ENCODE peak calls at places on chromosomes 6 and 20, in eight cellular contexts. Y, I, V, N, P, G, A and O are unnamed samples.
A peak's percentile ranks its signal among the peaks of the same experiment; 100 is the strongest.

GRCh38 chr6:37503486-37503980 is 3.8 kb upstream of the CCDC167 start:
- DNase-seq in G (no peak), P (no peak), N (no peak), A (no peak), Y (no peak), I (no peak), V (no peak), O (no peak)

GRCh38 chr6:17200395-17200794 is 80.8 kb upstream of the RBM24 start:
- DNase-seq in N (no peak), Y (no peak), V (no peak), I (no peak), P (no peak), A (no peak), G (no peak), O (no peak)

GRCh38 chr20:1320016-1320415 is 8.9 kb downstream of the SDCBP2 start:
- DNase-seq in A (no peak), Y (no peak), P (no peak), V (no peak), N (no peak), I (no peak), G (no peak), O (no peak)

GRCh38 chr6:164133095-164133494 is 718.6 kb downstream of the QKI start:
- DNase-seq in V (peak; percentile 6), N (no peak), A (no peak), Y (peak; percentile 17), G (no peak), I (no peak), P (no peak), O (no peak)

GRCh38 chr6:36671687-36672375 is 6.7 kb upstream of the CDKN1A start:
- DNase-seq in Y (no peak), A (no peak), G (peak; percentile 27), P (no peak), N (no peak), V (no peak), I (no peak), O (no peak)

GRCh38 chr20:39538317-39538716 is 576.2 kb downstream of the DHX35 start:
- DNase-seq in V (no peak), I (no peak), N (no peak), P (no peak), G (no peak), Y (no peak), A (no peak), O (no peak)

GRCh38 chr6:139852484-139853140 is 478.2 kb upstream of the CITED2 start:
- DNase-seq in I (no peak), V (peak; percentile 74), P (peak; percentile 71), A (peak; percentile 93), Y (no peak), G (no peak), N (peak; percentile 42), O (peak; percentile 86)

GRCh38 chr6:139996253-139996834 is 621.9 kb upstream of the CITED2 start:
- DNase-seq in A (no peak), I (no peak), G (peak; percentile 48), P (no peak), Y (peak; percentile 18), V (no peak), N (peak; percentile 40), O (no peak)

GRCh38 chr6:26457796-26458688 is at the start of gene BTN2A1:
- DNase-seq in A (peak; percentile 95), N (peak; percentile 93), G (peak; percentile 94), P (peak; percentile 89), Y (peak; percentile 79), V (peak; percentile 96), I (peak; percentile 96), O (peak; percentile 94)
- TF ChIP-seq CTCF in A (no peak), N (no peak), G (peak; percentile 57), P (peak; percentile 3), Y (peak; percentile 0), V (no peak), I (no peak), O (peak; percentile 35)

GRCh38 chr6:149963462-149964242 is at the start of gene ULBP1:
- DNase-seq in Y (peak; percentile 61), A (peak; percentile 83), I (peak; percentile 82), P (peak; percentile 96), V (peak; percentile 84), G (no peak), N (peak; percentile 89), O (peak; percentile 94)
- TF ChIP-seq CTCF in Y (no peak), A (no peak), I (no peak), P (peak; percentile 7), V (peak; percentile 7), G (peak; percentile 3), N (peak; percentile 10), O (peak; percentile 11)

GRCh38 chr6:27472617-27473400 is at the start of gene ZNF184:
- DNase-seq in N (peak; percentile 98), G (peak; percentile 99), Y (peak; percentile 97), P (peak; percentile 97), I (peak; percentile 98), V (peak; percentile 98), A (peak; percentile 98), O (peak; percentile 97)
- TF ChIP-seq CTCF in N (peak; percentile 6), G (peak; percentile 54), Y (peak; percentile 21), P (no peak), I (peak; percentile 43), V (no peak), A (no peak), O (no peak)

GRCh38 chr6:169960531-169960890 is 209.1 kb downstream of the ERMARD start:
- DNase-seq in G (no peak), V (no peak), N (no peak), A (no peak), I (peak; percentile 29), Y (no peak), P (no peak), O (no peak)

GRCh38 chr6:169958510-169958909 is 207.1 kb downstream of the ERMARD start:
- DNase-seq in Y (no peak), A (no peak), N (no peak), I (peak; percentile 18), G (no peak), V (no peak), P (no peak), O (no peak)

GRCh38 chr6:169960891-169961611 is 209.6 kb downstream of the ERMARD start:
- DNase-seq in N (no peak), A (no peak), P (no peak), G (no peak), Y (no peak), V (no peak), I (peak; percentile 25), O (no peak)

GRCh38 chr6:169960003-169960344 is 208.6 kb downstream of the ERMARD start:
- DNase-seq in G (no peak), P (no peak), A (no peak), Y (no peak), N (no peak), I (no peak), V (no peak), O (no peak)

GRCh38 chr6:169959129-169960002 is 207.9 kb downstream of the ERMARD start:
- DNase-seq in Y (peak; percentile 48), G (no peak), N (peak; percentile 65), P (no peak), I (peak; percentile 52), V (no peak), A (no peak), O (no peak)
- TF ChIP-seq CTCF in Y (peak; percentile 39), G (no peak), N (peak; percentile 31), P (no peak), I (no peak), V (no peak), A (no peak), O (no peak)

GRCh38 chr6:28980797-28981390 is 24.2 kb downstream of the ZNF311 start:
- DNase-seq in A (peak; percentile 77), V (peak; percentile 83), N (peak; percentile 62), G (peak; percentile 100), P (peak; percentile 63), I (peak; percentile 70), Y (peak; percentile 46), O (peak; percentile 84)
- TF ChIP-seq CTCF in A (peak; percentile 43), V (peak; percentile 48), N (peak; percentile 38), G (peak; percentile 51), P (peak; percentile 44), I (peak; percentile 47), Y (peak; percentile 22), O (peak; percentile 71)

GRCh38 chr6:31033075-31033474 is 22.8 kb downstream of the MUC22 start:
- DNase-seq in I (no peak), Y (no peak), G (no peak), V (no peak), N (no peak), P (no peak), A (no peak), O (no peak)
- TF ChIP-seq CTCF in I (no peak), Y (no peak), G (no peak), V (no peak), N (no peak), P (no peak), A (no peak), O (no peak)

GRCh38 chr6:6331393-6331792 is 10.9 kb upstream of the F13A1 start:
- DNase-seq in I (no peak), A (no peak), V (no peak), G (no peak), N (no peak), P (no peak), Y (no peak), O (no peak)

GRCh38 chr6:6333498-6333897 is 13.0 kb upstream of the F13A1 start:
- DNase-seq in P (no peak), I (no peak), A (no peak), G (no peak), Y (no peak), N (peak; percentile 78), V (no peak), O (no peak)

GRCh38 chr6:6332240-6332639 is 11.8 kb upstream of the F13A1 start:
- DNase-seq in A (no peak), N (no peak), I (no peak), P (no peak), V (no peak), G (no peak), Y (no peak), O (no peak)

GRCh38 chr6:6330407-6330806 is 9.9 kb upstream of the F13A1 start:
- DNase-seq in N (no peak), A (no peak), I (no peak), Y (no peak), P (no peak), V (no peak), G (no peak), O (no peak)

GRCh38 chr6:6332873-6333272 is 12.4 kb upstream of the F13A1 start:
- DNase-seq in I (no peak), A (no peak), P (no peak), N (no peak), V (no peak), G (no peak), Y (no peak), O (no peak)
- TF ChIP-seq CTCF in I (no peak), A (no peak), P (no peak), N (no peak), V (no peak), G (no peak), Y (no peak), O (no peak)

GRCh38 chr6:20417819-20418218 is 16.1 kb downstream of the E2F3 start:
- DNase-seq in N (no peak), V (no peak), I (no peak), Y (no peak), A (no peak), G (no peak), P (no peak), O (no peak)
- TF ChIP-seq CTCF in N (no peak), V (no peak), I (no peak), Y (no peak), A (no peak), G (no peak), P (no peak), O (no peak)